ENCODE peak calls at places on chromosomes 13 and 19, in four cellular contexts. I is ovary, N is esophagus squamous epithelium, C is SJCRH30. S is an unnamed sample. For H3K27me3, the result is how much of the 10 kb centered on the place peaks cover.

GRCh38 chr19:38021356-38021755 is 114.3 kb downstream of the SIPA1L3 start:
- DNase-seq in I (no peak), N (no peak), C (no peak), S (no peak)

GRCh38 chr19:39110263-39110967 is 15.2 kb upstream of the PAK4 start:
- DNase-seq in I (peak), N (no peak), C (peak), S (peak)

GRCh38 chr13:96338030-96338429 is 248.1 kb downstream of the HS6ST3 start:
- DNase-seq in I (no peak), N (no peak), C (no peak), S (no peak)

GRCh38 chr13:22285867-22286632 is 615.2 kb downstream of the FGF9 start:
- DNase-seq in I (no peak), N (no peak), C (no peak), S (no peak)

GRCh38 chr19:44315883-44316282 is 11.1 kb upstream of the ZNF235 start:
- DNase-seq in I (no peak), N (no peak), C (no peak), S (no peak)

GRCh38 chr13:114174529-114174941 is 4.5 kb upstream of the CFAP97D2 start:
- DNase-seq in I (no peak), N (no peak), C (no peak), S (no peak)

GRCh38 chr19:33248954-33249613 is 23.4 kb upstream of the SLC7A10 start:
- DNase-seq in I (no peak), N (no peak), C (no peak), S (no peak)

GRCh38 chr19:19531951-19532805 is 3.5 kb downstream of the YJEFN3 start:
- DNase-seq in I (peak), N (no peak), C (peak), S (peak)

GRCh38 chr13:91576590-91576989 is 178.2 kb downstream of the GPC5 start:
- DNase-seq in I (no peak), N (no peak), C (peak), S (no peak)

GRCh38 chr13:113953561-113953960 is 20.3 kb downstream of the C13orf46 start:
- DNase-seq in I (no peak), N (no peak), C (no peak), S (no peak)

GRCh38 chr13:24692541-24692940 is 12.3 kb downstream of the ATP12A start:
- DNase-seq in I (no peak), N (no peak), C (no peak), S (no peak)

GRCh38 chr19:16273005-16273404 is 51.6 kb upstream of the KLF2 start:
- DNase-seq in I (no peak), N (no peak), C (peak), S (no peak)

GRCh38 chr13:76928456-76928855 is 19.9 kb upstream of the ACOD1 start:
- DNase-seq in I (no peak), N (no peak), C (no peak), S (no peak)

GRCh38 chr19:42366676-42367075 is 23.4 kb downstream of the CNFN start:
- DNase-seq in I (no peak), N (no peak), C (no peak), S (no peak)

GRCh38 chr19:35348909-35349611 is 1.4 kb downstream of the FFAR1 start:
- DNase-seq in I (peak), N (no peak), C (peak), S (no peak)

GRCh38 chr13:113969311-113969972 is 4.4 kb downstream of the C13orf46 start:
- DNase-seq in I (no peak), N (no peak), C (no peak), S (no peak)

GRCh38 chr19:41707502-41707812 is 969 bp upstream of the CEACAM5 start:
- DNase-seq in I (no peak), N (no peak), C (no peak), S (no peak)

GRCh38 chr13:113915786-113916329 is 52.0 kb upstream of the GAS6 start:
- DNase-seq in I (no peak), N (no peak), C (no peak), S (no peak)

GRCh38 chr13:75312884-75313520 is 169.0 kb downstream of the TBC1D4 start:
- DNase-seq in I (no peak), N (no peak), C (no peak), S (no peak)

GRCh38 chr19:18419195-18419698 is at the start of gene SSBP4:
- DNase-seq in I (peak), N (no peak), C (peak), S (peak)

GRCh38 chr19:18417250-18418033 is 1.8 kb upstream of the SSBP4 start:
- DNase-seq in I (peak), N (no peak), C (peak), S (no peak)

GRCh38 chr19:18418725-18419194 is 438 bp upstream of the SSBP4 start:
- DNase-seq in I (no peak), N (no peak), C (peak), S (no peak)

GRCh38 chr19:18416778-18417249 is 2.4 kb upstream of the SSBP4 start:
- DNase-seq in I (peak), N (no peak), C (peak), S (peak)

GRCh38 chr19:18418034-18418724 is 1.0 kb upstream of the SSBP4 start:
- DNase-seq in I (no peak), N (no peak), C (no peak), S (no peak)
- H3K4me3 ChIP-seq in I (peak), N (peak), C (peak), S (peak)

DNA sequence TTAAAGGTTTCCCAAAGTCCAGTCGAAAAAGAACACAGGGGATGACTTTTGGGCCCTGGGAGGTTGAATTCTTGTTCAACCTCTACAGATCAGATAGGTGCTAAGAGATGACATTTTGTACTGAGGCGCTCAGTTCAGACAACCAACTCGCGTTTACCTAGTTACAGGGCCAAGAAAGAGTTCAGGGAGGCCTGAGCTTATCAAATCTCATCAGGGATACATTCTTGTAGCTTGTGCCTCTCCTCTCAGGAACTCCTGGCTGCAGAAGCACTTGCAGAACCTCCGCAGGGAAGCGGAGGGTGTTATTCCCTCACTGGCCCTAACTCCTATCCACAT is 825 bp downstream of the ZNF776 start:
- DNase-seq in I (no peak), N (no peak), C (no peak), S (no peak)
- H3K27ac ChIP-seq in I (no peak), N (peak), C (no peak), S (no peak)

DNA sequence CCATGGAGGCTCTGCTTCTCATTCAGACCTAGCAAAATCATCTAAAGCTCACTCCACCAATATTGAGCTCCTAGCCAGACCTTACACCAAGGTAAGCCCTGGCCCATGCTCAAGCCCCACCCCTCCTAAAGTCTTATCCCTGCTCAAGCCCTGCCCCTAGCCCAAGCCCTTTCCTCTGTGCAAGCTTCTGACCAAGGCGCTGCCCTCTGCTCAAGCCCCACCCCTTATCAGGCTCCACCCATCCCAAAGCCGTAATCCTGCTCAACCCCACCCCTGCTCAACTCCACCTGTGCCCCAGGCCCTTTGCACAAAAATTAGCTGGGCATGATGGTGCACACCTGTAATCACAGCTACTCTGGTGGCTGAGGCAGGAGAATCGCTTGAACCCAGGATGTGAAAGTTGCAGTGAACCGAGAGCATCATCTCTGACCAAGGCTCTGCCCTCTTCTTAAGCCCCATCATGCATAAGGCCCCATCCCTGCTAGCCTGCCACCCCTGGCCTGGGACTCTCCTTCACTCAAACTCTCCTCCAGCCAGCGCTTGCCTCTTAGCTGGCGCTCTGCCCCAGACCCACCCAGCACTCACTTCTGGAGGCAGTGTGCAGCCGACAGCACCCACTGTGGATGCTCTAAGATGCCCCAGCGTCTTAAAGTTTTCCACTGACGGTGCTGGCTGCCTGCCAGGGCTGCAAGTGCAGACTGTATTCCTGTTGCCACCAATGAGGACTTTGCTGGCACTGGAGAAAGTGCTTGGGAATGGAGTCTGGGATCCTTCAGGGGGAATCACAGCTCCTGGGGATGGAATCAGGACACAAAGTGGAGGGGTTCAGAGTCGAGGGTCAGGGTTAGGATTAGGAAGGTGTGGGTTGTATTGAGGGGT is 16.5 kb downstream of the KLK4 start:
- DNase-seq in I (no peak), N (no peak), C (no peak), S (no peak)
- H3K27me3 ChIP-seq in I (under half), N (under half), C (under half), S (under half)

GRCh38 chr13:35926859-35927530 is 204.2 kb downstream of the DCLK1 start:
- DNase-seq in I (no peak), N (no peak), C (no peak), S (no peak)

GRCh38 chr13:35925669-35926068 is 205.5 kb downstream of the DCLK1 start:
- DNase-seq in I (no peak), N (no peak), C (no peak), S (no peak)

GRCh38 chr13:35920816-35921215 is 210.4 kb downstream of the DCLK1 start:
- DNase-seq in I (no peak), N (no peak), C (no peak), S (no peak)

GRCh38 chr13:35927554-35927953 is 203.6 kb downstream of the DCLK1 start:
- DNase-seq in I (no peak), N (no peak), C (no peak), S (no peak)

GRCh38 chr13:35923347-35923746 is 207.8 kb downstream of the DCLK1 start:
- DNase-seq in I (no peak), N (no peak), C (peak), S (no peak)
- H3K4me3 ChIP-seq in I (no peak), N (no peak), C (no peak), S (no peak)